ENCODE peak calls at places on chromosome 1, in six cellular contexts. X is HCT116, H is kidney, P is heart left ventricle, F is AG10803, L is lower lobe of right lung. K is an unnamed sample.
A peak's percentile ranks its signal among the peaks of the same experiment; 100 is the strongest.

GRCh38 chr1:224922404-224923164 is 6.9 kb upstream of the DNAH14 start:
- DNase-seq in X (peak; percentile 31), H (peak; percentile 47), P (no peak), F (peak; percentile 37), L (no peak), K (no peak)

GRCh38 chr1:116067564-116067887 is 43.7 kb upstream of the MAB21L3 start:
- DNase-seq in X (no peak), H (no peak), P (no peak), F (peak; percentile 94), L (no peak), K (no peak)

GRCh38 chr1:202710070-202711025 is at the start of gene SYT2:
- DNase-seq in X (no peak), H (peak; percentile 82), P (peak; percentile 70), F (no peak), L (no peak), K (peak; percentile 24)

GRCh38 chr1:66954208-66954607 is 29.4 kb downstream of the MIER1 start:
- DNase-seq in X (no peak), H (no peak), P (no peak), F (no peak), L (no peak), K (no peak)

GRCh38 chr1:108200627-108201106 is 524 bp upstream of the SLC25A24 start:
- DNase-seq in X (peak; percentile 41), H (no peak), P (no peak), F (peak; percentile 74), L (no peak), K (peak; percentile 65)

GRCh38 chr1:202207292-202207691 is 13.7 kb downstream of the LGR6 start:
- DNase-seq in X (no peak), H (no peak), P (no peak), F (peak; percentile 63), L (no peak), K (no peak)

GRCh38 chr1:12434174-12434573 is 183.8 kb downstream of the DHRS3 start:
- DNase-seq in X (peak; percentile 51), H (no peak), P (no peak), F (peak; percentile 71), L (no peak), K (peak; percentile 93)

GRCh38 chr1:166907051-166907450 is 31.0 kb upstream of the TADA1 start:
- DNase-seq in X (no peak), H (no peak), P (no peak), F (no peak), L (no peak), K (no peak)

GRCh38 chr1:151069103-151069486 is 1.5 kb upstream of the GABPB2 start:
- DNase-seq in X (no peak), H (no peak), P (no peak), F (no peak), L (no peak), K (no peak)

GRCh38 chr1:151067185-151067584 is 3.4 kb upstream of the GABPB2 start:
- DNase-seq in X (no peak), H (no peak), P (no peak), F (no peak), L (no peak), K (no peak)

GRCh38 chr1:151072224-151072623 is 1.7 kb downstream of the GABPB2 start:
- DNase-seq in X (no peak), H (no peak), P (no peak), F (no peak), L (no peak), K (no peak)
- TF ChIP-seq CTCF in X (peak; percentile 21), H (no peak), P (peak; percentile 10), F (no peak), L (no peak), K (no peak)

DNA sequence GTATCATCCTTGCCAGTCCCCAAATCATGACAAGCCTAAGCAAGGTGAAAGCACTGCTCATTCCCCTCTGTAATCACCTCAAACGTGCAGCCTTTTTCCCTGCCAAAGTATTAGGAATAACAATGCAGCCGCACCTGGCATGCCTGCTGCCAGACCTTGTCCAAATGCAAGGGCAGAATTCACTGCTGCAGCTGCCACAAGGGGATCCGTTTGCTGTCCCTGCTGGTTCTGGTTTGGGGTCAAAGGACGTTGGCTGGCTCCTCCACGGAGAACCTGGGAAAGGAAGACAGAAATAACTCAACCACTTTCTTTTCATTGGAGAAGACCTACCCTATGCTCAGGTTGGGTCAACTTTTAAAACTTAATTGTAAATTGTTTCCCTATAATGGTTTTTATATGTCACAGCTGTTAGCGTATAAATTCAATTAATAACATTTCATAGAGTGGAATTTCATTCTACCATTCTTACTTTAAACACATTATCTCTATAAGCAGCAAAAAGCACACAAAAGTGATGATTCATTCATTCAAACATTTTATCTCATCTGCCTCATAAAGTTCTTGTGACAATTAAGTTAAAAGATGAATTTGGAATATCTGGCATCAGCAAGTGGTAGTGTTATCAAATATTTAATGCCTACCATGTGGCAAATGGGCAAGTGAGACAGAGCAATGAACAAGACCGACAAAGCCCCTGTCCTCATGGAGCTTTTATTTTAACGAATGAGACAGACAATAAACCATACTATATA is 59.8 kb upstream of the SDC3 start:
- DNase-seq in X (no peak), H (no peak), P (no peak), F (no peak), L (no peak), K (no peak)
- TF ChIP-seq CTCF in X (no peak), H (no peak), P (no peak), F (no peak), L (no peak), K (no peak)

GRCh38 chr1:10657080-10657847 is 139.2 kb downstream of the CASZ1 start:
- DNase-seq in X (no peak), H (no peak), P (no peak), F (no peak), L (no peak), K (no peak)
- TF ChIP-seq CTCF in X (no peak), H (no peak), P (no peak), F (no peak), L (no peak), K (no peak)

GRCh38 chr1:234607091-234608025 is 2.6 kb downstream of the IRF2BP2 start:
- DNase-seq in X (no peak), H (peak; percentile 75), P (peak; percentile 72), F (peak; percentile 62), L (peak; percentile 62), K (peak; percentile 41)
- TF ChIP-seq CTCF in X (no peak), H (peak; percentile 11), P (peak; percentile 34), F (peak; percentile 42), L (peak; percentile 24), K (peak; percentile 6)

GRCh38 chr1:233627376-233627775 is 13.5 kb downstream of the KCNK1 start:
- DNase-seq in X (no peak), H (no peak), P (no peak), F (no peak), L (no peak), K (peak; percentile 24)
- TF ChIP-seq CTCF in X (no peak), H (no peak), P (no peak), F (no peak), L (no peak), K (no peak)

K was measured in activated CD8-positive, alpha-beta T cell treated with anti-CD3 and anti-CD28 coated beads for 36 hours.